ENCODE peak calls at places on chromosomes 6 and 20, in four cellular contexts. R is lower leg skin, A is psoas muscle, P is brain microvascular endothelial cell. F is an unnamed sample.

GRCh38 chr6:110748458-110748857 is 66.8 kb downstream of the CDK19 start:
- DNase-seq in R (no peak), A (no peak), P (no peak), F (no peak)

GRCh38 chr20:62315773-62316172 is 13.0 kb downstream of the ADRM1 start:
- DNase-seq in R (no peak), A (no peak), P (no peak), F (no peak)

GRCh38 chr6:14747881-14748520 is 497.9 kb upstream of the JARID2 start:
- DNase-seq in R (no peak), A (no peak), P (no peak), F (peak)

GRCh38 chr6:2078888-2079287 is 166.5 kb downstream of the GMDS start:
- DNase-seq in R (no peak), A (no peak), P (no peak), F (no peak)

GRCh38 chr20:23023621-23024187 is 11.4 kb upstream of the SSTR4 start:
- DNase-seq in R (no peak), A (no peak), P (no peak), F (no peak)

GRCh38 chr6:7765575-7766325 is 39.9 kb downstream of the BMP6 start:
- DNase-seq in R (no peak), A (no peak), P (no peak), F (peak)

GRCh38 chr20:25549172-25549865 is 36.0 kb downstream of the NINL start:
- DNase-seq in R (no peak), A (no peak), P (no peak), F (no peak)

GRCh38 chr6:108097882-108098281 is 23.3 kb upstream of the OSTM1 start:
- DNase-seq in R (no peak), A (no peak), P (no peak), F (no peak)

GRCh38 chr6:126094411-126094810 is 108.1 kb downstream of the TRMT11 start:
- DNase-seq in R (no peak), A (no peak), P (no peak), F (no peak)

GRCh38 chr6:35497571-35498406 is 910 bp upstream of the TEAD3 start:
- DNase-seq in R (peak), A (peak), P (peak), F (peak)

GRCh38 chr20:63695419-63696310 is 787 bp upstream of the TNFRSF6B start:
- DNase-seq in R (no peak), A (no peak), P (no peak), F (no peak)

GRCh38 chr20:38197217-38198008 is 32.3 kb upstream of the TGM2 start:
- DNase-seq in R (no peak), A (no peak), P (no peak), F (no peak)

GRCh38 chr6:121573466-121573865 is 138.0 kb downstream of the GJA1 start:
- DNase-seq in R (no peak), A (no peak), P (peak), F (no peak)

DNA sequence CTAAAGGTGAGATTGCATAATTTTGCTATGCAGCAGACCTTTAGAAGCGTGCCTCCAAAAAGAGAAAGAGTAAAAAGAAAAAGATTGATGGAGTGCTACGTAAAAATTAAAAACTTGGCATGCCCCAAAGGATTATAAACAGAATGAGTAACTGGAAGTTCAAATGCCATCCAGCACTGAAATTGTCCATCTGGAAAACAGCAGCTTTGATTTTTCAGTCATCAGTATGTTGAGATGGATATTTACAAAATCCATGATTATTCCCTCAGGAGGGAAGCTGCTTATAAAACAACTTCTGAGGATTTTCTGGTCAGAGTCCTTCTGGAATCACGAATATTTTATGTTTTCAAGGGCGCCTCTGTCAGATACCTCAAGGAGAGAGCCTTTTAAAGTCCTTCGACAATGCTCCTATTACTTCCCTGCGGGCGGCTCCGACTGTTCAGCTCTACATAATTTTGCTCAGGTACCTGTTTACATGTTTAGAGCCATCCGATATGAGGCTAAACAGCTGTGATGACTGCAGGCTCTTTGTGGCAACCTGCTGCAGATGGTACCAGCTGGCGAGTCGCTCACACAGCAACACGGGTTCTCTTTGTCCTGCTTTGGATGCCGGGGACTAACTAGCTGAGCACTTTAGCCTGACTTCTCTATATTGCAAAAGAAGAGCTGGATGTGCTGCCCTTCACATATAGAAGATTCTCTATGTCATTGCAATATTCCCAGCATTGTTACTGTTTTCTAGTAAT is 83.3 kb downstream of the RCAN2 start:
- DNase-seq in R (no peak), A (no peak), P (no peak), F (no peak)
- H3K4me3 ChIP-seq in R (no peak), A (no peak), P (no peak), F (no peak)

DNA sequence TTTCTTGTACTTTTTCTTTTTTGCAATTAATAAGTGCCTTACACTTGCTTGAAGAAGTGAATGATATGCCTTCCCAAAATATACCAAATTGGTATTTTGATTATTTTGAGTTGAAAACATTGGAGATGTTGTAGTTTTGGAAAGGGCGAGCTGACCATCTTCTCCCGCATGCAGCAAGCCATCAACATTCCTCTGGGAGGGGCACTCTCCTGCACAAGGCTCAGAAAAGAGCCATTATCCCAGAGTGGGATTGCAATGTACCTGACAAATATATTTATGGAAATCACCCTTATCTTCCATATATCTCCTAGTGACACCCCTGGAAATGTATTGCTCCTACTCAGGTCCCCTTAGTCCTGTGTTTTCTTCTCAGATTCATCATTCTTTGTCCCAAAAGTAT is 22.8 kb upstream of the PNRC1 start:
- DNase-seq in R (no peak), A (no peak), P (no peak), F (no peak)
- TF ChIP-seq CTCF in R (no peak), A (no peak), P (no peak), F (no peak)

DNA sequence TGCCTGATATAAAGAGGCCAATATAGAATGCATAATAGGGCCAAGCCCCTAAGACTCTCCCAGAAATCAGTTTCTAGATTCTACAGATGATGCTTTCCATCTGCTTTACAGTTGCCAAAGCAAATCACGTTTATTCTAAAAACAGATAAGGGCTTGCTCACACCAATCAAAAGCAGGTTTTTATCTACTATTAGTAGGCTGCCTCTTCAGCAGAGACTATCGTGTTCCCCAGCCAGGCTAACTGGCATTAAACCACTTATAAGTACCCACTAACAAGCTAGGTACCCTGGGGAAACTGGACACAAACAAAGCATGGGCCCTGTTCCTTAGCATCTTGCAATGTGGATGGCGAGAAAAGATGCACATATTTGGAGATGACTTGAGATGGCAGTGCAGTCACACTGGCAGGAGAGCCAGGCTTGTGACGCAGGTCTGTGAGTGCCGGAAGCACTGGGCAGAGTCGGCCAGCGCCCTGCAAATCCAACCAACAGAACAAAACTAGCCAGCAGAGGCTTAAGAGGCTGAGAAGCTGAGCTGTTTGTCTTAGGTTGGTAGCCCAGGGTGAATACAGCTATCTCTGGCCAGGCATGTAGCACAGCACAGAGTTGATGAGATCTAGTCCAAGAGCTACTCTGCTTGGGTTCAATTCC is 73.4 kb downstream of the GFOD1 start:
- DNase-seq in R (no peak), A (peak), P (no peak), F (no peak)
- H3K4me3 ChIP-seq in R (no peak), A (no peak), P (no peak), F (no peak)

GRCh38 chr6:42168650-42169049 is 4.5 kb upstream of the GUCA1A start:
- DNase-seq in R (no peak), A (no peak), P (no peak), F (no peak)
- TF ChIP-seq CTCF in R (no peak), A (no peak), P (peak), F (peak)

GRCh38 chr6:43723737-43724295 is 36.2 kb upstream of the MRPS18A start:
- DNase-seq in R (peak), A (no peak), P (peak), F (peak)

GRCh38 chr6:43722920-43723565 is 35.5 kb upstream of the MRPS18A start:
- DNase-seq in R (no peak), A (no peak), P (no peak), F (no peak)

GRCh38 chr6:43724354-43724753 is 36.8 kb upstream of the MRPS18A start:
- DNase-seq in R (no peak), A (no peak), P (no peak), F (no peak)

GRCh38 chr6:43725643-43726580 is 38.3 kb upstream of the MRPS18A start:
- DNase-seq in R (no peak), A (no peak), P (no peak), F (no peak)

GRCh38 chr6:43724914-43725642 is 37.5 kb upstream of the MRPS18A start:
- DNase-seq in R (peak), A (peak), P (peak), F (peak)
- H3K4me3 ChIP-seq in R (no peak), A (no peak), P (no peak), F (no peak)

GRCh38 chr6:33278392-33278741 is 1.4 kb downstream of the B3GALT4 start:
- DNase-seq in R (no peak), A (no peak), P (no peak), F (no peak)

GRCh38 chr6:33280539-33280938 is 3.6 kb downstream of the B3GALT4 start:
- DNase-seq in R (no peak), A (no peak), P (no peak), F (no peak)

GRCh38 chr6:33279257-33279695 is 2.4 kb downstream of the B3GALT4 start:
- DNase-seq in R (no peak), A (no peak), P (no peak), F (no peak)

GRCh38 chr6:33278810-33279209 is 1.9 kb downstream of the B3GALT4 start:
- DNase-seq in R (no peak), A (no peak), P (no peak), F (no peak)

GRCh38 chr6:33279971-33280511 is 3.1 kb downstream of the B3GALT4 start:
- DNase-seq in R (no peak), A (no peak), P (peak), F (peak)
- TF ChIP-seq CTCF in R (no peak), A (peak), P (peak), F (peak)

DNA sequence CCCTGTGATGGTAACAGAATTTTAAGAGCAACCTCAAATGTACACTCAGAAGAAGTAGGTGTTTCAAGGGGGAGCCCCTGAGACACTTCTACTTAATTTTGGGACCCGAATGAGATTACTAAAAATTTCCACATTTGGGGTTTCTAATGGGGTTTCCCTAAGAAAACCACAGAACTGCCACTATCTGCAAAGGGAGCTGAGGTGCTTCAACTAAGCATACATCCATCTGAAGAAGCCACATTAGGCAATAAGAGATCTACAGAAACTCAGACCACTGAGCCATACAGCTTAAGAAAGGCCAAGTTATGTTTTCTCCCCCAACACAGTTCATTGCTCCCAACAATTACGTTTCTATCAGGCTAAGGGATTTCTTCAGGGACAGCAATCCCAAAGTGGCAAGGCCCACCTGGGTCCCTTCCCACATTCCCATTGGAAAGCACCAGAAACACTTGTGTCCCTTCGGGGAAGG is 5.2 kb downstream of the BCL2L1 start:
- DNase-seq in R (no peak), A (no peak), P (no peak), F (no peak)
- H3K4me3 ChIP-seq in R (no peak), A (peak), P (no peak), F (no peak)

GRCh38 chr20:6213311-6213710 is 90.5 kb upstream of the FERMT1 start:
- DNase-seq in R (no peak), A (no peak), P (no peak), F (no peak)
- TF ChIP-seq CTCF in R (no peak), A (no peak), P (no peak), F (no peak)

GRCh38 chr6:13479206-13479797 is 8.1 kb downstream of the GFOD1 start:
- DNase-seq in R (no peak), A (no peak), P (no peak), F (no peak)

GRCh38 chr6:13480631-13481501 is 6.5 kb downstream of the GFOD1 start:
- DNase-seq in R (no peak), A (no peak), P (peak), F (no peak)

GRCh38 chr6:13479971-13480434 is 7.4 kb downstream of the GFOD1 start:
- DNase-seq in R (peak), A (no peak), P (no peak), F (no peak)

GRCh38 chr6:13474360-13474759 is 13.0 kb downstream of the GFOD1 start:
- DNase-seq in R (no peak), A (no peak), P (no peak), F (no peak)

DNA sequence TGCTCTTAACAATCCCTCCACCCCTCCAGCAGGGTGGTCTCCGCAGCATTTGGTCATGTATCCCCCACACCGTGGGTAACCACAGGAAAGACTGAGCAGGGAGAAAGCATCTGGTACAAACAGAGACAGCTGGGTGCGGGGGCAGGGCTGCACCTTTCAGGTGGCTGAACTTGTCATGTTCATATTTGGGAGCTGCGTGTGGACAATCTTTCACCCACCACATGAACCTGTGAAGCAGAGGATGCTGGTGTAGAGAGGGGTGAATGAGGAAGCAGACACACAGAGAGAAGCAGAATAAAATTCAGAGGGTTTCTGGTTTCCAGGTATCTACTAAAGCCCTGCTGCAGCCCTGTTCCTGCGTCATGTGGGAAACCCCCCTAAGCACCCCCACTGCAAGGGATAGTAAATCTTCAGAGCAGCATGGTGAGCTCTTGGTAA is 8.9 kb downstream of the GFOD1 start:
- DNase-seq in R (no peak), A (no peak), P (no peak), F (no peak)
- H3K4me3 ChIP-seq in R (no peak), A (no peak), P (no peak), F (no peak)

DNA sequence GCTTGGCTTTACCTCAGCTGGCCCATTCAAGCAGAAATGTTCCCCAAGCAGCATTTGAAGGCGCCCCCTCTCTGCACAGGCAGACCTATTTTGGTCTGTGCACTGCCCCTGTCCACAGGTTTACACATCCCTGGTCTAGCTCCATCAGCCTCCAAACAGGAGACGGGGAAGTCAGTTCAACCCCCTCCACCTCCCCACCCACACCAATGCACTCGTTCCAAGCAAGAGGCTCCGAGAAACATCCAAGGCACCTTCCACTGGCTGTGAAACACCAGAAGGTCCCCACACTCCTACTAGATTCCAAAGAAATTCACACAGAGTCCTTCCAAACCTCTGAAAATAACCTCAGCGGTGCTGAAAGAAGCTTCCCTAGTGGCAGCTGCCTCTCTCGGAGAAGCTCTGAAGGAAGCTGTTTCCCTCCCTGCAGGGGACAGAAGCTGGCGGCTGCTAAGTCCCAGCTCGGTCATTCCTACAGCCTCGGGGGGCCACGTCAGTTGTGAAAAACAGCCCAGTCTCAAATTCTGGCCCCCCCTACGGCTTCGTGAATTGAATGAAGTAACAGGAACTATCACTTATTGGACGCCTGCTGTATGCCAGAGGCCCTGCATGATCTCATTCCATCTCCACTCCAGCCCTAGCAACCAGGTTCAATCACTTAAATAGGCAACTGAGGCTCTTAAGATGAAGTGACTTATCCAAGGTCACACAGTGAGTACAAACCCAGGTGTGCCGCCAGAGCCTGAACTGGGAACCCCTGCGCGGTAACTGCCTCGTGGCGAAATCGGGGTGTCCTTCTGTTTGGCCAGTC is 815 bp downstream of the SPATA2 start:
- DNase-seq in R (no peak), A (no peak), P (no peak), F (no peak)
- TF ChIP-seq CTCF in R (no peak), A (no peak), P (no peak), F (no peak)

F was measured in astrocyte of the spinal cord.